ENCODE peak calls at places on chromosomes 5 and 9, in ten cellular contexts. One of them, this sample, is unnamed. For H3K4me1, the result is how much of the 10 kb centered on the place peaks cover.

GRCh38 chr5:1177826-1178528 is 23.4 kb upstream of the SLC6A19 start:
- DNase-seq in A673: no peak
- DNase-seq in small intestine: no peak
- DNase-seq in ascending aorta: no peak
- DNase-seq in fibroblast of lung: no peak
- DNase-seq in right cardiac atrium: no peak
- DNase-seq in neuronal stem cell: no peak
- DNase-seq in naive thymus-derived CD4-positive, alpha-beta T cell: no peak
- DNase-seq in heart left ventricle: peak
- DNase-seq in prostate gland: no peak
- DNase-seq in this sample: no peak

GRCh38 chr5:100553209-100553608 is 18.0 kb downstream of the FAM174A start:
- DNase-seq in prostate gland: no peak
- DNase-seq in small intestine: no peak
- DNase-seq in naive thymus-derived CD4-positive, alpha-beta T cell: no peak
- DNase-seq in ascending aorta: no peak
- DNase-seq in heart left ventricle: no peak
- DNase-seq in neuronal stem cell: no peak
- DNase-seq in A673: no peak
- DNase-seq in right cardiac atrium: no peak
- DNase-seq in fibroblast of lung: no peak
- DNase-seq in this sample: no peak

GRCh38 chr5:136511046-136511445 is 145.7 kb upstream of the TRPC7 start:
- DNase-seq in A673: no peak
- DNase-seq in heart left ventricle: no peak
- DNase-seq in ascending aorta: no peak
- DNase-seq in right cardiac atrium: no peak
- DNase-seq in neuronal stem cell: no peak
- DNase-seq in prostate gland: no peak
- DNase-seq in naive thymus-derived CD4-positive, alpha-beta T cell: no peak
- DNase-seq in fibroblast of lung: no peak
- DNase-seq in small intestine: no peak
- DNase-seq in this sample: no peak

GRCh38 chr9:95570646-95571045 is 53.9 kb upstream of the PTCH1 start:
- DNase-seq in A673: peak
- DNase-seq in ascending aorta: no peak
- DNase-seq in neuronal stem cell: no peak
- DNase-seq in naive thymus-derived CD4-positive, alpha-beta T cell: no peak
- DNase-seq in heart left ventricle: no peak
- DNase-seq in fibroblast of lung: peak
- DNase-seq in right cardiac atrium: no peak
- DNase-seq in prostate gland: no peak
- DNase-seq in small intestine: no peak
- DNase-seq in this sample: no peak

GRCh38 chr9:105141448-105142101 is 102.9 kb upstream of the SLC44A1 start:
- DNase-seq in neuronal stem cell: no peak
- DNase-seq in heart left ventricle: no peak
- DNase-seq in A673: no peak
- DNase-seq in fibroblast of lung: peak
- DNase-seq in right cardiac atrium: no peak
- DNase-seq in small intestine: no peak
- DNase-seq in naive thymus-derived CD4-positive, alpha-beta T cell: no peak
- DNase-seq in prostate gland: no peak
- DNase-seq in ascending aorta: no peak
- DNase-seq in this sample: no peak

GRCh38 chr5:2756211-2756746 is 4.8 kb upstream of the IRX2 start:
- DNase-seq in prostate gland: no peak
- DNase-seq in small intestine: no peak
- DNase-seq in ascending aorta: no peak
- DNase-seq in naive thymus-derived CD4-positive, alpha-beta T cell: no peak
- DNase-seq in neuronal stem cell: no peak
- DNase-seq in fibroblast of lung: peak
- DNase-seq in A673: no peak
- DNase-seq in heart left ventricle: no peak
- DNase-seq in right cardiac atrium: no peak
- DNase-seq in this sample: no peak

GRCh38 chr5:156947933-156948332 is 15.1 kb downstream of the TIMD4 start:
- DNase-seq in prostate gland: no peak
- DNase-seq in right cardiac atrium: no peak
- DNase-seq in small intestine: no peak
- DNase-seq in A673: no peak
- DNase-seq in neuronal stem cell: no peak
- DNase-seq in ascending aorta: no peak
- DNase-seq in heart left ventricle: no peak
- DNase-seq in fibroblast of lung: no peak
- DNase-seq in naive thymus-derived CD4-positive, alpha-beta T cell: no peak
- DNase-seq in this sample: no peak

GRCh38 chr5:13921573-13921972 is 22.9 kb downstream of the DNAH5 start:
- DNase-seq in neuronal stem cell: no peak
- DNase-seq in A673: no peak
- DNase-seq in small intestine: no peak
- DNase-seq in ascending aorta: no peak
- DNase-seq in heart left ventricle: no peak
- DNase-seq in right cardiac atrium: no peak
- DNase-seq in prostate gland: no peak
- DNase-seq in fibroblast of lung: peak
- DNase-seq in naive thymus-derived CD4-positive, alpha-beta T cell: no peak
- DNase-seq in this sample: no peak

GRCh38 chr5:83608122-83608521 is 112.5 kb downstream of the HAPLN1 start:
- DNase-seq in fibroblast of lung: peak
- DNase-seq in small intestine: peak
- DNase-seq in prostate gland: no peak
- DNase-seq in A673: peak
- DNase-seq in right cardiac atrium: peak
- DNase-seq in neuronal stem cell: peak
- DNase-seq in naive thymus-derived CD4-positive, alpha-beta T cell: no peak
- DNase-seq in ascending aorta: no peak
- DNase-seq in heart left ventricle: no peak
- DNase-seq in this sample: no peak

GRCh38 chr5:131394128-131394527 is 130.3 kb downstream of the CDC42SE2 start:
- DNase-seq in A673: no peak
- DNase-seq in naive thymus-derived CD4-positive, alpha-beta T cell: peak
- DNase-seq in neuronal stem cell: no peak
- DNase-seq in ascending aorta: no peak
- DNase-seq in prostate gland: peak
- DNase-seq in heart left ventricle: no peak
- DNase-seq in small intestine: no peak
- DNase-seq in fibroblast of lung: peak
- DNase-seq in right cardiac atrium: no peak
- DNase-seq in this sample: peak

GRCh38 chr5:141870226-141870625 is 8.0 kb downstream of the PCDH1 start:
- DNase-seq in small intestine: peak
- DNase-seq in fibroblast of lung: no peak
- DNase-seq in A673: no peak
- DNase-seq in neuronal stem cell: no peak
- DNase-seq in ascending aorta: no peak
- DNase-seq in prostate gland: no peak
- DNase-seq in naive thymus-derived CD4-positive, alpha-beta T cell: no peak
- DNase-seq in heart left ventricle: no peak
- DNase-seq in right cardiac atrium: no peak
- DNase-seq in this sample: no peak

DNA sequence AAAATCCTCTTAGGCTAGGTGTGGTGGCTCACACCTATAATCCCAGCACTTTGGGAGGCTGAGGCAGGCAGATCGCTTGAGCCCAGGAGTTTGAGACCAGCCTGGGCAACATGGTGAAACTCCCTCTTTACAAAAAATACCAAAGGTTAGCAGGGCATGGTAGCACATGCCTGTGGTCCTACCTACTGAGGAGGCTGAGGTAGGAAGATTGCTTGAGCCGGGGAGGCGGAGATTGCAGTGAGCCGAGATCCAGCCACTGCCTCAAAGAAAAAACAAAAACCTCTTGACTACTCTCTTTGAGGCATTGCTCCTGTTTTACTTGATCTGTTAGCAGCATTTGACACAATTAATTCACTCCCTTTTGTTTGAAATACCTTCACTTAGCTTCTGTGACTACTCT is 20.7 kb downstream of the KIF2A start:
- DNase-seq in ascending aorta: no peak
- DNase-seq in small intestine: no peak
- DNase-seq in naive thymus-derived CD4-positive, alpha-beta T cell: no peak
- DNase-seq in right cardiac atrium: no peak
- DNase-seq in fibroblast of lung: no peak
- DNase-seq in A673: no peak
- DNase-seq in heart left ventricle: no peak
- DNase-seq in prostate gland: no peak
- DNase-seq in neuronal stem cell: no peak
- DNase-seq in this sample: no peak
- H3K4me1 ChIP-seq in ascending aorta: under half
- H3K4me1 ChIP-seq in small intestine: under half
- H3K4me1 ChIP-seq in naive thymus-derived CD4-positive, alpha-beta T cell: under half
- H3K4me1 ChIP-seq in right cardiac atrium: under half
- H3K4me1 ChIP-seq in fibroblast of lung: under half
- H3K4me1 ChIP-seq in A673: under half
- H3K4me1 ChIP-seq in heart left ventricle: under half
- H3K4me1 ChIP-seq in prostate gland: under half
- H3K4me1 ChIP-seq in neuronal stem cell: under half
- H3K4me1 ChIP-seq in this sample: under half

DNA sequence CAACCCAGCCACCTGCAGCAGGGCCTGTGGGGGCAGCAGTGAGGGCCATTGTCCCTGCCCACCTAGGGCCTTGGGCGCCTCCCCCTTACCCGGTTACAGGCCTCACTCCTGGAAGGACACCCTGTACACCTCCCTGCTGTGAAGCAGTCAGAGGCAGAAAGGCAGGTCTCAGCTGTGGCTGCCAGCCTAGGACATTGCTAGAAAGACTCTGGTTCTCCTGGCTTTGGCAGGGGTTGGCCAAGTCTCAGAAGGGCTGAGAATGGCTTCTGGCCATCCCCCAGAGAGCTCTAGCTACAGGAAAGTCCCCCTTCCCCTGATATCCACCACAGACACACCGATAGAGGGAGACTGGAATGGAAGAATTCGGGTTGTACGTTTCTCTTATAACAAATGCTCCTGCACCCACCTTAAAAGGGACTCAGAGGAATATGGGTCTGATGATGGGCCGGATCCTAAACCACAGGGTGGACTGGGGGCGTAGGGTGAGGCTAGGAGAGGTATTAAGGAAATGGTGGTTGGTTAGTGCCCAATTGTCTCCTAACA is 2.4 kb downstream of the DNAJB5 start:
- DNase-seq in right cardiac atrium: peak
- DNase-seq in small intestine: no peak
- DNase-seq in heart left ventricle: peak
- DNase-seq in prostate gland: no peak
- DNase-seq in ascending aorta: peak
- DNase-seq in A673: no peak
- DNase-seq in neuronal stem cell: no peak
- DNase-seq in naive thymus-derived CD4-positive, alpha-beta T cell: no peak
- DNase-seq in fibroblast of lung: peak
- DNase-seq in this sample: no peak
- H3K4me3 ChIP-seq in right cardiac atrium: no peak
- H3K4me3 ChIP-seq in small intestine: no peak
- H3K4me3 ChIP-seq in heart left ventricle: no peak
- H3K4me3 ChIP-seq in prostate gland: no peak
- H3K4me3 ChIP-seq in ascending aorta: no peak
- H3K4me3 ChIP-seq in A673: no peak
- H3K4me3 ChIP-seq in neuronal stem cell: no peak
- H3K4me3 ChIP-seq in naive thymus-derived CD4-positive, alpha-beta T cell: no peak
- H3K4me3 ChIP-seq in fibroblast of lung: no peak
- H3K4me3 ChIP-seq in this sample: no peak

DNA sequence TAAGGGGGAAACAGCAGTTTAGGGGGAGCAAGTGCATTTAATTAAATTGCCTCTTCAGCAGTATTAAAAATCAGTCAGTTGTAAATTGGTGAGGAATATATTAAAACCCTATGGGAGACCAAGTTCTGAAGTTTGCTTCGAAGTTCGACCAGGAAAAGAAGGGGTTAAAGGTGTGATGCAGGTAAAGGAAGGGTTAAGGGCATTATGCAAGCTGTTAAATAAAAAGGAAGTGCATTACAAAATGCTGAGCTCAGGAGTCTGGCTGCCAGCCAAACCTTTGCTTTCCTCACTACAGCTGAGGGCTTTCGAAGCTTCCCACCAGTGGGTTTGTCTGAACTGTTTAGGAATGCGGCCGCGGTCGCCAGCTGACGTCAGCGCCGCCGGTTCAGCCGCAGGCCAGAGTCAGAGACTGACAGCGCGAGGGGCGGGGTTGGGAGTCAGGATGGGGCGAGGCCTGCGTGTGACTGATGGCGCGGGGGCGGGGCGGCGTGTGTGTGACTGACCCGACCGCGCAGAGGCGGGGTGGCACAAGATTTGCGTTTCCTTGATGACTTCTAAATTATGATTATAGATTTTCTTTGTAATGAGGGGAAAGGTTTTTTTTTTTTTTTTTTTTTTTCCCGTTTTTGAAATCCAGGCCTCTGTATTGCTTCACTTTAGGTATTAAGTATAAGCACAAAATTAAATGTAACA is 76.6 kb downstream of the ZSWIM6 start:
- DNase-seq in neuronal stem cell: peak
- DNase-seq in fibroblast of lung: peak
- DNase-seq in prostate gland: peak
- DNase-seq in heart left ventricle: peak
- DNase-seq in A673: peak
- DNase-seq in ascending aorta: peak
- DNase-seq in small intestine: peak
- DNase-seq in right cardiac atrium: peak
- DNase-seq in naive thymus-derived CD4-positive, alpha-beta T cell: peak
- DNase-seq in this sample: peak
- H3K27ac ChIP-seq in neuronal stem cell: peak
- H3K27ac ChIP-seq in fibroblast of lung: peak
- H3K27ac ChIP-seq in prostate gland: no peak
- H3K27ac ChIP-seq in heart left ventricle: peak
- H3K27ac ChIP-seq in A673: peak
- H3K27ac ChIP-seq in ascending aorta: peak
- H3K27ac ChIP-seq in small intestine: no peak
- H3K27ac ChIP-seq in right cardiac atrium: no peak
- H3K27ac ChIP-seq in naive thymus-derived CD4-positive, alpha-beta T cell: peak
- H3K27ac ChIP-seq in this sample: peak

GRCh38 chr9:89435315-89435823 is 62.5 kb downstream of the SEMA4D start:
- DNase-seq in ascending aorta: no peak
- DNase-seq in fibroblast of lung: no peak
- DNase-seq in heart left ventricle: peak
- DNase-seq in naive thymus-derived CD4-positive, alpha-beta T cell: no peak
- DNase-seq in neuronal stem cell: peak
- DNase-seq in right cardiac atrium: no peak
- DNase-seq in small intestine: peak
- DNase-seq in A673: no peak
- DNase-seq in prostate gland: peak
- DNase-seq in this sample: no peak

GRCh38 chr9:89432986-89433530 is 64.9 kb downstream of the SEMA4D start:
- DNase-seq in heart left ventricle: peak
- DNase-seq in A673: no peak
- DNase-seq in prostate gland: no peak
- DNase-seq in fibroblast of lung: no peak
- DNase-seq in right cardiac atrium: no peak
- DNase-seq in ascending aorta: no peak
- DNase-seq in neuronal stem cell: no peak
- DNase-seq in naive thymus-derived CD4-positive, alpha-beta T cell: no peak
- DNase-seq in small intestine: no peak
- DNase-seq in this sample: no peak

GRCh38 chr9:89431930-89432725 is 65.8 kb downstream of the SEMA4D start:
- DNase-seq in heart left ventricle: peak
- DNase-seq in right cardiac atrium: no peak
- DNase-seq in prostate gland: no peak
- DNase-seq in ascending aorta: no peak
- DNase-seq in neuronal stem cell: no peak
- DNase-seq in small intestine: no peak
- DNase-seq in A673: no peak
- DNase-seq in naive thymus-derived CD4-positive, alpha-beta T cell: no peak
- DNase-seq in fibroblast of lung: no peak
- DNase-seq in this sample: no peak

GRCh38 chr9:89434636-89435314 is 63.1 kb downstream of the SEMA4D start:
- DNase-seq in prostate gland: no peak
- DNase-seq in ascending aorta: no peak
- DNase-seq in fibroblast of lung: no peak
- DNase-seq in naive thymus-derived CD4-positive, alpha-beta T cell: no peak
- DNase-seq in small intestine: no peak
- DNase-seq in A673: no peak
- DNase-seq in right cardiac atrium: no peak
- DNase-seq in heart left ventricle: peak
- DNase-seq in neuronal stem cell: no peak
- DNase-seq in this sample: no peak

GRCh38 chr9:89433826-89434225 is 64.1 kb downstream of the SEMA4D start:
- DNase-seq in heart left ventricle: peak
- DNase-seq in prostate gland: no peak
- DNase-seq in small intestine: no peak
- DNase-seq in ascending aorta: no peak
- DNase-seq in fibroblast of lung: peak
- DNase-seq in A673: peak
- DNase-seq in naive thymus-derived CD4-positive, alpha-beta T cell: no peak
- DNase-seq in right cardiac atrium: no peak
- DNase-seq in neuronal stem cell: no peak
- DNase-seq in this sample: no peak
- H3K4me1 ChIP-seq in heart left ventricle: under half
- H3K4me1 ChIP-seq in prostate gland: under half
- H3K4me1 ChIP-seq in small intestine: under half
- H3K4me1 ChIP-seq in ascending aorta: under half
- H3K4me1 ChIP-seq in fibroblast of lung: under half
- H3K4me1 ChIP-seq in A673: under half
- H3K4me1 ChIP-seq in naive thymus-derived CD4-positive, alpha-beta T cell: half or more
- H3K4me1 ChIP-seq in right cardiac atrium: under half
- H3K4me1 ChIP-seq in neuronal stem cell: under half
- H3K4me1 ChIP-seq in this sample: half or more